ENCODE peak calls at places on chromosome 22, in five cellular contexts. F is activated naive CD4-positive, alpha-beta T cell treated with anti-CD3 and anti-CD28 coated beads for 36 hours; W is stimulated activated CD4-positive, alpha-beta T cell treated with anti-CD3 and anti-CD28 coated beads, TNF-alpha, amount 100 ng/mL, for 4 hours; A is activated B cell treated with CpG ODN at 0.5 μM for 24 hours; R is NAMALWA. S is an unnamed sample.

GRCh38 chr22:35039625-35040024 is 26.3 kb upstream of the ISX start:
- DNase-seq in R (no peak), A (no peak), W (no peak), F (no peak), S (no peak)

GRCh38 chr22:36641902-36642640 is 61.5 kb downstream of the CACNG2 start:
- DNase-seq in F (no peak), W (no peak), R (no peak), A (no peak), S (no peak)

GRCh38 chr22:31683181-31684105 is 21.4 kb upstream of the PISD start:
- DNase-seq in W (no peak), R (no peak), F (no peak), A (no peak), S (no peak)

GRCh38 chr22:24553597-24554315 is 1.2 kb downstream of the GUCD1 start:
- DNase-seq in A (no peak), W (no peak), F (no peak), R (peak), S (no peak)

GRCh38 chr22:27801616-27802388 is at the start of gene MN1:
- DNase-seq in W (peak), R (no peak), F (peak), A (peak), S (peak)

GRCh38 chr22:39616781-39617180 is 46.2 kb downstream of the CACNA1I start:
- DNase-seq in R (no peak), W (no peak), A (no peak), F (no peak), S (no peak)

GRCh38 chr22:49011769-49012598 is 815.7 kb downstream of the BRD1 start:
- DNase-seq in R (no peak), A (no peak), F (no peak), W (no peak), S (peak)

GRCh38 chr22:48718818-48719500 is 1108.7 kb downstream of the BRD1 start:
- DNase-seq in A (no peak), R (no peak), W (no peak), F (no peak), S (no peak)

GRCh38 chr22:36461665-36462474 is 19.6 kb downstream of the TXN2 start:
- DNase-seq in W (no peak), F (no peak), A (no peak), R (no peak), S (no peak)

GRCh38 chr22:46414704-46415103 is 79.2 kb downstream of the TRMU start:
- DNase-seq in A (no peak), F (no peak), W (no peak), R (no peak), S (no peak)

GRCh38 chr22:39123811-39124668 is 27.0 kb downstream of the APOBEC3H start:
- DNase-seq in F (no peak), W (no peak), R (no peak), A (no peak), S (no peak)

GRCh38 chr22:20137671-20138416 is 6.2 kb downstream of the ZDHHC8 start:
- DNase-seq in F (no peak), R (no peak), W (no peak), A (no peak), S (no peak)

GRCh38 chr22:42662114-42663021 is 13.2 kb upstream of the CYB5R3 start:
- DNase-seq in A (peak), F (peak), R (peak), W (peak), S (peak)

GRCh38 chr22:19477321-19478085 is 1.5 kb downstream of the UFD1 start:
- DNase-seq in R (peak), A (no peak), F (no peak), W (no peak), S (peak)

GRCh38 chr22:48919851-48920589 is 907.7 kb downstream of the BRD1 start:
- DNase-seq in A (no peak), F (no peak), W (no peak), R (no peak), S (no peak)

GRCh38 chr22:41917906-41918791 is 3.3 kb upstream of the SHISA8 start:
- DNase-seq in F (peak), R (peak), W (no peak), A (no peak), S (no peak)